ENCODE peak calls at places on chromosomes 4 and X, in five cellular contexts. Y is suprapubic skin, L is sigmoid colon, G is ovary, Z is HepG2. F is an unnamed sample.

GRCh38 chrX:20140410-20140809 is 1.2 kb downstream of the EIF1AX start:
- DNase-seq in Y (no peak), G (no peak), L (no peak), Z (no peak), F (no peak)

GRCh38 chrX:9737363-9737762 is 28.3 kb downstream of the GPR143 start:
- DNase-seq in L (no peak), G (no peak), Y (no peak), Z (no peak), F (no peak)

GRCh38 chrX:106894978-106895452 is 8.1 kb downstream of the RIPPLY1 start:
- DNase-seq in Z (peak; percentile 51), Y (no peak), G (no peak), L (no peak), F (no peak)

GRCh38 chrX:44234116-44234515 is 109.4 kb downstream of the EFHC2 start:
- DNase-seq in Z (no peak), Y (no peak), L (no peak), G (no peak), F (no peak)

GRCh38 chr4:143399113-143399949 is 62.7 kb downstream of the GAB1 start:
- DNase-seq in G (no peak), L (no peak), Z (peak; percentile 39), Y (no peak), F (no peak)

GRCh38 chr4:125266901-125267601 is 47.7 kb upstream of the FAT4 start:
- DNase-seq in G (no peak), L (no peak), Y (no peak), Z (no peak), F (no peak)

GRCh38 chr4:104596189-104596588 is 101.5 kb upstream of the CXXC4 start:
- DNase-seq in Y (no peak), Z (no peak), G (no peak), L (no peak), F (no peak)

GRCh38 chr4:39563448-39563847 is 36.2 kb upstream of the UGDH start:
- DNase-seq in G (no peak), Z (no peak), L (no peak), Y (no peak), F (no peak)

GRCh38 chr4:34046580-34046979 is 2197.7 kb downstream of the ARAP2 start:
- DNase-seq in Z (no peak), G (no peak), L (no peak), Y (no peak), F (no peak)

GRCh38 chrX:70960728-70961127 is 29.8 kb upstream of the SLC7A3 start:
- DNase-seq in G (no peak), Y (no peak), Z (no peak), L (no peak), F (no peak)

GRCh38 chrX:15254852-15255251 is 15.0 kb downstream of the ASB9 start:
- DNase-seq in G (no peak), L (no peak), Z (no peak), Y (no peak), F (no peak)
- TF ChIP-seq EP300 in G (no peak), L (no peak), Z (no peak), Y (no peak), F (no peak)

DNA sequence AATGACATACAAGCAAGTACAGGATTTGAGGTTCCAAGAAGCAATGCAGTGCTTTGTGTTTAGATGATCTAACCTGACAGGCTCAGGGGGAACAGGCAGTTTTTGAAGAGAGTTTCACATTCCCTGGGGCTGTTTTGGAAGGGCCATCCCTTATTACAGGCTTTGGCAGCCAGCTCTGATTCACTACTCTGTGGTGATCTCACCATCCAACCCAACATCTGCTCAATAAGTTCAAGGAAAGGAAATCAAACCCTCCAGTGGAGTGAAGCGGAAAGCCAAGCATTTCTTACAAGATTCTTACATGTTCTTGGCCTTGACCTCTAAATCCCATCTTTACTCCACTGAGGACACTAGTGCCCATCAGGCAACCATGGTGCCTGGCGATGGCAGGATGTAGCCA is 7.5 kb downstream of the IDS start:
- DNase-seq in Y (no peak), L (no peak), Z (no peak), G (no peak), F (no peak)
- H3K36me3 ChIP-seq in Y (peaks cover 63% of the 10 kb centered on the region), L (peaks cover 20% of the 10 kb centered on the region), Z (no peaks in the 10 kb centered on the region), G (no peaks in the 10 kb centered on the region), F (peaks cover 97% of the 10 kb centered on the region)

GRCh38 chr4:7657545-7658296 is 223.0 kb upstream of the PSAPL1 start:
- DNase-seq in L (no peak), Y (no peak), G (no peak), Z (no peak), F (no peak)
- TF ChIP-seq EP300 in L (no peak), Y (no peak), G (no peak), Z (no peak), F (no peak)

GRCh38 chr4:1212546-1213335 is 36.2 kb downstream of the CTBP1 start:
- DNase-seq in Y (no peak), G (peak; percentile 46), Z (no peak), L (peak; percentile 68), F (no peak)
- H3K36me3 ChIP-seq in Y (peaks cover 54% of the 10 kb centered on the region), G (no peaks in the 10 kb centered on the region), Z (peaks cover 37% of the 10 kb centered on the region), L (peaks cover 43% of the 10 kb centered on the region), F (peaks cover 77% of the 10 kb centered on the region)

DNA sequence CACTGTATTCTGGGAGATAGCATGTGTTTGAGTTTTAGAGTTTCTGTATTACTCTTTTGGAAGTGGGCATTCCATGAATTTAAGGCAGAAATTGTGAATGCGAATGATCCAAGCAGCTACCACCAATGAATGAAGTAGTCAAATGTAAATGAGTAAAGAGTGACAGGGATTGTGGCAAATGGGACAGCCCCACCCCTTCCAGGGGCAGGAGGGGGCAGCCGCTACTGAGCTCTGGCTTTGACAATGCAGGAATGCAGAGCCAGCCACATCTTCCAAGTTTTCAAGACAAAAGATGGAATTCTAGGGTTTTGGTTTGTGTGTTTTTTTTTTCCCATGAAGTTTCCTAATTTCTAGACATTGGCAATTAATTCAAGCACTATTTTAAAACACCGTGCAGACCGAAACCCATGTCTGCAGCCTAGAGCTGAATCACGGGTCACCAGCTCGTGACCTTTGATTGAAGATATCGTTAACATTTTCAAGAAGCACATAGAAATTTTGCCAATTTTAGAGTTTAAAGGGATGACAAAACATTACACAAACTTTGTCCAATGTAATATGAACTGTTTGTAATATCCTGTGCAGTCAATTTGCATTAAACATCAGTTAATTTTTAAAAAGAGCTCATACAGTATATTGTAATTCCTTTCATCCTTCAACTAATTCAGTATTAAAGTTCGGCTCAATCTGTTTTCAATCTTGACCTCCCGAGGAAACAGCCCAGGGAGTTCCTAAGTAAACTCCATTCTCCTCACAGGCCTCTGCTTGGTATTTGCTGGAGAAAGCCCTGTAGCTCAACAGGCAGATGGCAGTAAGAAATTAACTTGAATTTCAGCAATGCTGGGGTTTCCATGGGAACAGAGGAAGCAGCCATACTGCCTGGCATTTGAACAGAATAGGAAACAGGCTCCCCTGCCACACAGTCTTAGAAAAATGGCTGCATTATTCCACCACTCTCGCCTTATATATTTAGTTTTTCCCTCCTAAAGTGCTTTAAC is 83.4 kb downstream of the UCHL1 start:
- DNase-seq in Z (no peak), Y (no peak), G (no peak), L (no peak), F (no peak)
- TF ChIP-seq EP300 in Z (no peak), Y (no peak), G (no peak), L (no peak), F (no peak)

DNA sequence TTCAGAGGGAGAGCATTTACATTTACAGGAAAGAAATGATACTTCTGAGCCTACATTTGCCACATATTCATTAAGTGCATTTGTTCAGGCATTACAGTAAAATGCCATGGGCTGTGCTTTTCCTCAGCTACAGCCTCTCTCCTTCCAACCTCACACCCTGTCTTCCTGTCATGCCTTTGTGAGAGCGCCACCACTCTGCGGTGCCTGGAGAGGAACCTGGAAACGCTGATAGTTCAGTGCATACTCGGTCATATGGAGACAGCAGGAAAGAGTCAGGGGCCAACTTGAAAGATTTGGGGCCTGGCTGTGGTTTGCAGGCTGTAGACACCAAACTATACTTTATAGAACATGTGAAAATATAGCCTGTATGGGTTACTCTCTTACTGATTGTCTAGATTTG is 40.5 kb downstream of the NFKB1 start:
- DNase-seq in Z (no peak), L (no peak), Y (no peak), G (no peak), F (no peak)
- H3K36me3 ChIP-seq in Z (peaks cover 25% of the 10 kb centered on the region), L (no peaks in the 10 kb centered on the region), Y (peaks cover 6% of the 10 kb centered on the region), G (no peaks in the 10 kb centered on the region), F (peaks cover 57% of the 10 kb centered on the region)

DNA sequence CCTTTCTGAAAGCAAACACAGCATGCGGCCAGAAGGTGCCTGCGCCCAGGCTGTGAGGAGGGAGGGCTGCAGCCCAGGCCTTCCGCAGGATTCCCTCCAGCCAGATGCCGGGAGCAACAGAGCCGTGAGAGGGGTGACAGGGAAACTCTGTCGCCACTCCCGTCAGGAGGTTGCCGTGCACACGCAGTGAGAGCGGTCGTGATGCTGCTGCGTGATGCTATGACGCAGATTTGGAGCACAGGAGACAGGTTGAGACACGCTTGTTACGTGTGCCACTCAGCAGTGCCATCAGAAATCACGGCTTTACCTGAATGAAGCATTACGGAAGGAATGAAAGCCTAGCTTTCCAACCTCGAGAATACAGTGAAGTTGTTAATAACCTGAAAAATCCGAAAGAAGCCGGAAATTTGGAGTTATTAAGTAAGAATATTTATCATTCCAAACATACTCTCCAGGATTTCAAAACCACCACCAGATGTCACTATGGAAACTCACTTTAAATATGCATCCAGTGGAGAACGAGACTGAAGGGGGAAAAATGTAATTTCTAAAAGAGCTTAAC is 54.4 kb downstream of the FAT1 start:
- DNase-seq in G (no peak), Z (peak; percentile 50), Y (no peak), L (peak; percentile 74), F (no peak)
- TF ChIP-seq EP300 in G (no peak), Z (no peak), Y (peak; percentile 98), L (peak; percentile 95), F (peak; percentile 51)